ENCODE peak calls at places on chromosomes 3 and 15, in eight cellular contexts. G, U, A, F, P, T, Z and K are unnamed samples.

GRCh38 chr15:58932791-58933310 is 628 bp downstream of the SLTM start:
- DNase-seq in T (no peak), U (no peak), Z (no peak), P (no peak), F (no peak), G (no peak), A (peak; percentile 42), K (no peak)

GRCh38 chr3:97940034-97940433 is 32.2 kb downstream of the RIOX2 start:
- DNase-seq in F (peak; percentile 18), T (no peak), U (no peak), P (no peak), A (peak; percentile 45), Z (no peak), G (no peak), K (peak; percentile 13)

GRCh38 chr3:30011237-30011803 is 595.1 kb upstream of the TGFBR2 start:
- DNase-seq in F (no peak), G (no peak), U (no peak), A (no peak), T (no peak), P (no peak), Z (no peak), K (no peak)

GRCh38 chr15:67839929-67840746 is at the start of gene RNU6-1:
- DNase-seq in F (peak; percentile 98), Z (peak; percentile 93), T (peak; percentile 95), A (peak; percentile 91), U (peak; percentile 66), G (peak; percentile 93), P (peak; percentile 96), K (peak; percentile 92)

GRCh38 chr3:126130981-126131750 is 47.2 kb upstream of the SLC41A3 start:
- DNase-seq in G (no peak), P (peak; percentile 29), T (no peak), U (no peak), F (no peak), Z (no peak), A (no peak), K (no peak)

GRCh38 chr3:196800742-196801141 is 61.1 kb downstream of the PAK2 start:
- DNase-seq in A (no peak), P (no peak), Z (no peak), T (no peak), F (no peak), U (no peak), G (no peak), K (no peak)

GRCh38 chr3:115549111-115549510 is 74.2 kb upstream of the GAP43 start:
- DNase-seq in A (no peak), F (no peak), U (no peak), G (no peak), T (no peak), Z (no peak), P (no peak), K (no peak)

GRCh38 chr3:133851931-133852330 is 43.8 kb downstream of the RAB6B start:
- DNase-seq in P (no peak), A (no peak), F (no peak), G (no peak), T (no peak), Z (no peak), U (no peak), K (no peak)

GRCh38 chr3:124266517-124266916 is 274.6 kb upstream of the ROPN1 start:
- DNase-seq in A (no peak), Z (no peak), U (no peak), T (no peak), P (no peak), F (no peak), G (no peak), K (no peak)

GRCh38 chr3:94378322-94378721 is 315.5 kb downstream of the NSUN3 start:
- DNase-seq in A (no peak), Z (no peak), P (no peak), G (no peak), U (no peak), T (no peak), F (no peak), K (no peak)

GRCh38 chr3:48404440-48405342 is 25.2 kb downstream of the PLXNB1 start:
- DNase-seq in G (no peak), A (no peak), Z (no peak), F (no peak), T (peak; percentile 57), U (no peak), P (peak; percentile 57), K (peak; percentile 23)

GRCh38 chr3:141769171-141769894 is 6.1 kb downstream of the GRK7 start:
- DNase-seq in G (peak; percentile 50), T (no peak), U (no peak), F (no peak), Z (no peak), A (no peak), P (no peak), K (no peak)

GRCh38 chr3:12155833-12156232 is 2.9 kb downstream of the TIMP4 start:
- DNase-seq in A (no peak), F (no peak), U (no peak), P (no peak), G (peak; percentile 33), T (peak; percentile 81), Z (no peak), K (peak; percentile 41)

GRCh38 chr3:99570061-99570460 is 68.3 kb upstream of the COL8A1 start:
- DNase-seq in T (no peak), A (no peak), Z (no peak), F (no peak), G (no peak), U (no peak), P (no peak), K (no peak)

GRCh38 chr15:99104788-99105515 is at the start of gene SYNM:
- DNase-seq in T (peak; percentile 77), A (peak; percentile 90), G (peak; percentile 83), P (peak; percentile 85), Z (no peak), U (no peak), F (no peak), K (peak; percentile 88)
- H3K27me3 ChIP-seq in T (no peaks in the 10 kb centered on the region), A (peaks cover 50% of the 10 kb centered on the region), G (peaks cover 34% of the 10 kb centered on the region), P (no peaks in the 10 kb centered on the region), Z (peaks cover 15% of the 10 kb centered on the region), U (no peaks in the 10 kb centered on the region), F (peaks cover 5% of the 10 kb centered on the region), K (no peaks in the 10 kb centered on the region)

GRCh38 chr3:186097663-186098451 is 11.0 kb downstream of the ETV5 start:
- DNase-seq in Z (no peak), F (no peak), U (no peak), P (peak; percentile 58), A (peak; percentile 94), G (peak; percentile 55), T (peak; percentile 77), K (peak; percentile 91)

GRCh38 chr3:186099178-186099577 is 9.7 kb downstream of the ETV5 start:
- DNase-seq in A (no peak), T (peak; percentile 66), P (peak; percentile 76), F (no peak), Z (no peak), U (peak; percentile 43), G (no peak), K (no peak)

GRCh38 chr3:186096295-186096694 is 12.6 kb downstream of the ETV5 start:
- DNase-seq in U (no peak), G (no peak), F (no peak), Z (no peak), A (no peak), T (no peak), P (no peak), K (no peak)

GRCh38 chr3:186097317-186097662 is 11.6 kb downstream of the ETV5 start:
- DNase-seq in T (no peak), Z (no peak), G (no peak), A (no peak), F (no peak), U (no peak), P (no peak), K (no peak)

GRCh38 chr3:186098740-186099139 is 10.1 kb downstream of the ETV5 start:
- DNase-seq in P (no peak), U (no peak), A (no peak), F (no peak), Z (no peak), G (no peak), T (no peak), K (no peak)
- H3K4me3 ChIP-seq in P (no peak overlapping the region), U (no peak overlapping the region), A (peak overlapping the region; percentile 62), F (no peak overlapping the region), Z (no peak overlapping the region), G (no peak overlapping the region), T (no peak overlapping the region), K (no peak overlapping the region)

GRCh38 chr15:89377042-89377841 is 42.6 kb upstream of the POLG start:
- DNase-seq in F (no peak), P (no peak), Z (no peak), G (no peak), A (peak; percentile 46), U (no peak), T (no peak), K (no peak)

GRCh38 chr15:89377842-89378698 is 43.4 kb upstream of the POLG start:
- DNase-seq in U (no peak), Z (no peak), G (no peak), A (peak; percentile 40), P (no peak), T (no peak), F (no peak), K (no peak)

GRCh38 chr15:89374116-89375004 is 39.7 kb upstream of the POLG start:
- DNase-seq in Z (no peak), T (no peak), P (no peak), A (peak; percentile 51), G (no peak), U (no peak), F (no peak), K (no peak)

GRCh38 chr15:89376441-89376840 is 41.8 kb upstream of the POLG start:
- DNase-seq in P (no peak), U (no peak), F (no peak), Z (no peak), A (no peak), G (no peak), T (no peak), K (no peak)

DNA sequence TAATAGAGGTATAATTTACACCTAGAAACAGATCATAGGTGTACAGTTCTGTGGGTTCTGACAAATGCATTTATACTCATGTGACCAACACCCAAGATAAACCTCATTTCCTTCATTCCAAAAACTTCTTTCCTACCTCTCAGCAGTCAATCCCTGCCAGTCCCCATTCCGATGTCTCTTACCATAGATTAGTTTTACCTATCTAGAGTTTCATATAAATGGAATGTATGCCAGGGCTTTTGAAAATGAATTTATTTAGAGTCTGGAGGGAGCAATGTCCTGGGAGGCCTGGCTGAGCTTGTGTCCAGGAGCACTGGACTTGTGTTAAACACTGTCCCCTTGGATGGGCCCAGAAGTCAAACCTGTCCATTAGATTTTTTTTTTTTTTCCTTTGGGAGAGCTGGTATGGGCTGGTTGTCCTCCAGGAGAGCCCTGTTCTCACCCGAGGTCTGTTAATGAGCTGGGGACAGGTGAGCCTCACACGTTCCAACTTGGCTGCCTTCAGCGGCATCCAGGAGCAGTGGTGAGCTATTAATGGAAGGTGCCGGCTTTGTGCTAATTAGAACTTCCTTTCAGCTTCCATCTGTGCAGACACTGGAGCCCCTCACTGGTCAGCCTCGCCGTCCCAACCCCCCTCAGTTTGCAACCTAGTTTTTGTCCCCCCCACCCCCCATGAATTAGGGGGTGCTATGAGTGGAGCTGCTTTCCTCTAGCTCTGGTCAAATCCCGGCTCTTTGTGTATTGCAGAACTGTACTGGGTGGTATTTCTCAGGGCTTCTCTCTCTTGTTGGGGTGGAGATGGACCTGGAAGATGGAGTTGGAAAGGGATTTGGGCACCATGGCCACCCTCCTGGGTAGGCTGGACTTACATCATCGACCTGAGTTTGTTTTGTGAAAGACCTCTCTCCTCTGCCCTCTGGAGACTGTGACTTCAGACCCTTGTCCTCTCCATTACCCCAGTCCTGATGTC is 40.8 kb upstream of the POLG start:
- DNase-seq in U (no peak), A (peak; percentile 52), F (no peak), P (no peak), G (no peak), T (no peak), Z (no peak), K (no peak)
- H3K27me3 ChIP-seq in U (peaks cover 47% of the 10 kb centered on the region), A (peaks cover 100% of the 10 kb centered on the region), F (peaks cover 12% of the 10 kb centered on the region), P (no peaks in the 10 kb centered on the region), G (peaks cover 78% of the 10 kb centered on the region), T (peaks cover 25% of the 10 kb centered on the region), Z (peaks cover 52% of the 10 kb centered on the region), K (no peaks in the 10 kb centered on the region)

GRCh38 chr3:173819368-173819767 is 421.8 kb downstream of the NLGN1 start:
- DNase-seq in F (no peak), P (no peak), A (no peak), G (no peak), T (no peak), U (no peak), Z (no peak), K (no peak)
- H3K4me3 ChIP-seq in F (no peak overlapping the region), P (no peak overlapping the region), A (peak overlapping the region; percentile 21), G (no peak overlapping the region), T (no peak overlapping the region), U (no peak overlapping the region), Z (no peak overlapping the region), K (no peak overlapping the region)